ENCODE peak calls at places on chromosomes 11 and 22, in four cellular contexts. One of them, this sample, is unnamed.

GRCh38 chr11:101446726-101447125 is 137.1 kb downstream of the TRPC6 start:
- DNase-seq in substantia nigra: no peak
- DNase-seq in stimulated activated CD4-positive, alpha-beta T cell treated with anti-CD3 and anti-CD28 coated beads, TNF-alpha, amount 100 ng/mL, for 1 hour: no peak
- DNase-seq in DMS 273 treated with DMSO at 0.1 percent for 48 hours: no peak
- DNase-seq in this sample: no peak

GRCh38 chr11:2824851-2825250 is 60.7 kb downstream of the CDKN1C start:
- DNase-seq in stimulated activated CD4-positive, alpha-beta T cell treated with anti-CD3 and anti-CD28 coated beads, TNF-alpha, amount 100 ng/mL, for 1 hour: no peak
- DNase-seq in DMS 273 treated with DMSO at 0.1 percent for 48 hours: no peak
- DNase-seq in substantia nigra: no peak
- DNase-seq in this sample: no peak

GRCh38 chr11:61309141-61309540 is 14.0 kb upstream of the VWCE start:
- DNase-seq in substantia nigra: no peak
- DNase-seq in stimulated activated CD4-positive, alpha-beta T cell treated with anti-CD3 and anti-CD28 coated beads, TNF-alpha, amount 100 ng/mL, for 1 hour: no peak
- DNase-seq in DMS 273 treated with DMSO at 0.1 percent for 48 hours: no peak
- DNase-seq in this sample: no peak

GRCh38 chr11:62792193-62792575 is 378 bp upstream of the TMEM223 start:
- DNase-seq in DMS 273 treated with DMSO at 0.1 percent for 48 hours: no peak
- DNase-seq in stimulated activated CD4-positive, alpha-beta T cell treated with anti-CD3 and anti-CD28 coated beads, TNF-alpha, amount 100 ng/mL, for 1 hour: no peak
- DNase-seq in substantia nigra: no peak
- DNase-seq in this sample: no peak

GRCh38 chr11:69873166-69874077 is 54.2 kb upstream of the FGF3 start:
- DNase-seq in substantia nigra: no peak
- DNase-seq in stimulated activated CD4-positive, alpha-beta T cell treated with anti-CD3 and anti-CD28 coated beads, TNF-alpha, amount 100 ng/mL, for 1 hour: no peak
- DNase-seq in DMS 273 treated with DMSO at 0.1 percent for 48 hours: no peak
- DNase-seq in this sample: no peak

GRCh38 chr22:20918663-20919220 is 1.5 kb downstream of the CRKL start:
- DNase-seq in DMS 273 treated with DMSO at 0.1 percent for 48 hours: no peak
- DNase-seq in stimulated activated CD4-positive, alpha-beta T cell treated with anti-CD3 and anti-CD28 coated beads, TNF-alpha, amount 100 ng/mL, for 1 hour: no peak
- DNase-seq in substantia nigra: no peak
- DNase-seq in this sample: no peak

GRCh38 chr22:49186293-49186692 is 641.4 kb downstream of the BRD1 start:
- DNase-seq in substantia nigra: no peak
- DNase-seq in stimulated activated CD4-positive, alpha-beta T cell treated with anti-CD3 and anti-CD28 coated beads, TNF-alpha, amount 100 ng/mL, for 1 hour: no peak
- DNase-seq in DMS 273 treated with DMSO at 0.1 percent for 48 hours: no peak
- DNase-seq in this sample: no peak

GRCh38 chr11:47121731-47122130 is 54.9 kb downstream of the ARFGAP2 start:
- DNase-seq in DMS 273 treated with DMSO at 0.1 percent for 48 hours: no peak
- DNase-seq in substantia nigra: no peak
- DNase-seq in stimulated activated CD4-positive, alpha-beta T cell treated with anti-CD3 and anti-CD28 coated beads, TNF-alpha, amount 100 ng/mL, for 1 hour: no peak
- DNase-seq in this sample: no peak

GRCh38 chr11:112440518-112440917 is 179.9 kb upstream of the PLET1 start:
- DNase-seq in substantia nigra: no peak
- DNase-seq in stimulated activated CD4-positive, alpha-beta T cell treated with anti-CD3 and anti-CD28 coated beads, TNF-alpha, amount 100 ng/mL, for 1 hour: no peak
- DNase-seq in DMS 273 treated with DMSO at 0.1 percent for 48 hours: no peak
- DNase-seq in this sample: no peak

GRCh38 chr11:134386945-134387344 is 25.1 kb downstream of the B3GAT1 start:
- DNase-seq in substantia nigra: no peak
- DNase-seq in DMS 273 treated with DMSO at 0.1 percent for 48 hours: no peak
- DNase-seq in stimulated activated CD4-positive, alpha-beta T cell treated with anti-CD3 and anti-CD28 coated beads, TNF-alpha, amount 100 ng/mL, for 1 hour: no peak
- DNase-seq in this sample: no peak

GRCh38 chr11:108871152-108871551 is 206.3 kb downstream of the DDX10 start:
- DNase-seq in stimulated activated CD4-positive, alpha-beta T cell treated with anti-CD3 and anti-CD28 coated beads, TNF-alpha, amount 100 ng/mL, for 1 hour: no peak
- DNase-seq in DMS 273 treated with DMSO at 0.1 percent for 48 hours: no peak
- DNase-seq in substantia nigra: no peak
- DNase-seq in this sample: no peak

GRCh38 chr11:117606807-117607206 is 190.2 kb downstream of the DSCAML1 start:
- DNase-seq in DMS 273 treated with DMSO at 0.1 percent for 48 hours: no peak
- DNase-seq in substantia nigra: no peak
- DNase-seq in stimulated activated CD4-positive, alpha-beta T cell treated with anti-CD3 and anti-CD28 coated beads, TNF-alpha, amount 100 ng/mL, for 1 hour: no peak
- DNase-seq in this sample: no peak

GRCh38 chr11:55607545-55607944 is at the start of gene OR4C11:
- DNase-seq in DMS 273 treated with DMSO at 0.1 percent for 48 hours: no peak
- DNase-seq in stimulated activated CD4-positive, alpha-beta T cell treated with anti-CD3 and anti-CD28 coated beads, TNF-alpha, amount 100 ng/mL, for 1 hour: no peak
- DNase-seq in substantia nigra: no peak
- DNase-seq in this sample: no peak

GRCh38 chr11:19607656-19608360 is 104.8 kb upstream of the NAV2 start:
- DNase-seq in stimulated activated CD4-positive, alpha-beta T cell treated with anti-CD3 and anti-CD28 coated beads, TNF-alpha, amount 100 ng/mL, for 1 hour: no peak
- DNase-seq in DMS 273 treated with DMSO at 0.1 percent for 48 hours: no peak
- DNase-seq in substantia nigra: no peak
- DNase-seq in this sample: no peak

GRCh38 chr11:7889985-7890384 is 41.1 kb downstream of the OR10A6 start:
- DNase-seq in stimulated activated CD4-positive, alpha-beta T cell treated with anti-CD3 and anti-CD28 coated beads, TNF-alpha, amount 100 ng/mL, for 1 hour: no peak
- DNase-seq in DMS 273 treated with DMSO at 0.1 percent for 48 hours: no peak
- DNase-seq in substantia nigra: no peak
- DNase-seq in this sample: no peak

GRCh38 chr22:39524089-39524752 is 3.9 kb downstream of the ATF4 start:
- DNase-seq in substantia nigra: no peak
- DNase-seq in stimulated activated CD4-positive, alpha-beta T cell treated with anti-CD3 and anti-CD28 coated beads, TNF-alpha, amount 100 ng/mL, for 1 hour: no peak
- DNase-seq in DMS 273 treated with DMSO at 0.1 percent for 48 hours: no peak
- DNase-seq in this sample: no peak

GRCh38 chr11:105588001-105588400 is 21.9 kb upstream of the GRIA4 start:
- DNase-seq in stimulated activated CD4-positive, alpha-beta T cell treated with anti-CD3 and anti-CD28 coated beads, TNF-alpha, amount 100 ng/mL, for 1 hour: no peak
- DNase-seq in DMS 273 treated with DMSO at 0.1 percent for 48 hours: no peak
- DNase-seq in substantia nigra: no peak
- DNase-seq in this sample: no peak

GRCh38 chr11:19442554-19442910 is 201.8 kb upstream of the E2F8 start:
- DNase-seq in substantia nigra: no peak
- DNase-seq in stimulated activated CD4-positive, alpha-beta T cell treated with anti-CD3 and anti-CD28 coated beads, TNF-alpha, amount 100 ng/mL, for 1 hour: no peak
- DNase-seq in DMS 273 treated with DMSO at 0.1 percent for 48 hours: no peak
- DNase-seq in this sample: no peak

GRCh38 chr11:3885855-3886254 is 30.4 kb downstream of the STIM1 start:
- DNase-seq in substantia nigra: no peak
- DNase-seq in DMS 273 treated with DMSO at 0.1 percent for 48 hours: no peak
- DNase-seq in stimulated activated CD4-positive, alpha-beta T cell treated with anti-CD3 and anti-CD28 coated beads, TNF-alpha, amount 100 ng/mL, for 1 hour: no peak
- DNase-seq in this sample: no peak

GRCh38 chr11:110023711-110024110 is 69.5 kb upstream of the ZC3H12C start:
- DNase-seq in stimulated activated CD4-positive, alpha-beta T cell treated with anti-CD3 and anti-CD28 coated beads, TNF-alpha, amount 100 ng/mL, for 1 hour: no peak
- DNase-seq in DMS 273 treated with DMSO at 0.1 percent for 48 hours: no peak
- DNase-seq in substantia nigra: no peak
- DNase-seq in this sample: no peak

GRCh38 chr11:104073950-104074349 is 37.5 kb downstream of the DDI1 start:
- DNase-seq in DMS 273 treated with DMSO at 0.1 percent for 48 hours: no peak
- DNase-seq in stimulated activated CD4-positive, alpha-beta T cell treated with anti-CD3 and anti-CD28 coated beads, TNF-alpha, amount 100 ng/mL, for 1 hour: no peak
- DNase-seq in substantia nigra: no peak
- DNase-seq in this sample: peak; percentile 16

GRCh38 chr11:68396526-68396925 is 64.0 kb upstream of the PPP6R3 start:
- DNase-seq in substantia nigra: no peak
- DNase-seq in DMS 273 treated with DMSO at 0.1 percent for 48 hours: peak; percentile 52
- DNase-seq in stimulated activated CD4-positive, alpha-beta T cell treated with anti-CD3 and anti-CD28 coated beads, TNF-alpha, amount 100 ng/mL, for 1 hour: no peak
- DNase-seq in this sample: no peak

GRCh38 chr11:86116386-86116726 is 47.5 kb upstream of the PICALM start:
- DNase-seq in substantia nigra: no peak
- DNase-seq in DMS 273 treated with DMSO at 0.1 percent for 48 hours: no peak
- DNase-seq in stimulated activated CD4-positive, alpha-beta T cell treated with anti-CD3 and anti-CD28 coated beads, TNF-alpha, amount 100 ng/mL, for 1 hour: no peak
- DNase-seq in this sample: no peak